ENCODE peak calls at places on chromosomes 1 and 21, in nine cellular contexts. X is AG09309; N is activated CD4-positive, alpha-beta T cell treated with anti-CD3 and anti-CD28 coated beads for 24 hours; A is K562; D is HFF-Myc; F is small intestine; Q is cardiac fibroblast; L is HCT116; C is AG08395. V is an unnamed sample.

GRCh38 chr1:84792421-84792820 is 100.6 kb downstream of the LPAR3 start:
- DNase-seq in F (no peak), A (no peak), D (no peak), L (no peak), Q (no peak), N (no peak), X (no peak), C (no peak), V (no peak)

GRCh38 chr21:42931560-42932235 is 6.3 kb upstream of the ERVH48-1 start:
- DNase-seq in L (no peak), D (no peak), A (no peak), Q (no peak), C (no peak), N (no peak), X (no peak), F (no peak), V (no peak)

GRCh38 chr1:193216920-193217319 is 30.5 kb upstream of the B3GALT2 start:
- DNase-seq in A (no peak), N (no peak), L (no peak), F (no peak), C (no peak), Q (no peak), X (no peak), D (no peak), V (no peak)

GRCh38 chr1:240533154-240533780 is 78.7 kb downstream of the GREM2 start:
- DNase-seq in D (no peak), X (no peak), Q (no peak), L (no peak), F (no peak), N (no peak), C (no peak), A (no peak), V (no peak)

GRCh38 chr1:203168991-203169390 is 6.6 kb downstream of the MYBPH start:
- DNase-seq in C (no peak), F (no peak), A (no peak), D (no peak), Q (no peak), L (no peak), X (no peak), N (no peak), V (no peak)

GRCh38 chr1:48066951-48067350 is 69.8 kb upstream of the TRABD2B start:
- DNase-seq in X (no peak), C (no peak), L (no peak), A (no peak), F (peak; percentile 29), N (no peak), D (no peak), Q (no peak), V (no peak)

GRCh38 chr1:233543338-233544255 is 70.3 kb upstream of the KCNK1 start:
- DNase-seq in N (no peak), L (peak; percentile 91), C (peak; percentile 88), F (peak; percentile 20), Q (peak; percentile 75), D (peak; percentile 86), A (peak; percentile 74), X (peak; percentile 70), V (peak; percentile 92)

GRCh38 chr1:174740248-174740990 is 259.3 kb upstream of the CACYBP start:
- DNase-seq in L (no peak), C (peak; percentile 10), F (peak; percentile 62), D (no peak), Q (peak; percentile 45), A (no peak), N (no peak), X (no peak), V (no peak)

GRCh38 chr1:162943627-162944026 is 82.7 kb upstream of the CCDC190 start:
- DNase-seq in N (no peak), L (no peak), A (no peak), F (no peak), X (no peak), C (no peak), Q (no peak), D (peak; percentile 33), V (no peak)

GRCh38 chr1:34987018-34987417 is 1.9 kb upstream of the TMEM35B start:
- DNase-seq in D (no peak), A (no peak), X (peak; percentile 31), N (no peak), Q (no peak), C (peak; percentile 54), F (no peak), L (no peak), V (no peak)

GRCh38 chr1:227925582-227926198 is 22.0 kb downstream of the WNT9A start:
- DNase-seq in Q (no peak), L (no peak), C (no peak), D (no peak), A (no peak), F (no peak), N (no peak), X (no peak), V (no peak)

GRCh38 chr1:228344631-228345072 is 62.0 kb downstream of the TRIM11 start:
- DNase-seq in D (no peak), N (no peak), F (no peak), A (no peak), X (no peak), L (no peak), Q (no peak), C (no peak), V (no peak)

GRCh38 chr1:235741294-235741693 is 91.7 kb upstream of the GNG4 start:
- DNase-seq in Q (peak; percentile 78), N (no peak), A (no peak), C (peak; percentile 62), D (peak; percentile 25), F (no peak), X (peak; percentile 44), L (no peak), V (peak; percentile 86)

GRCh38 chr1:223662943-223663342 is 2.6 kb downstream of the CAPN8 start:
- DNase-seq in N (no peak), L (no peak), C (no peak), A (no peak), X (no peak), D (no peak), F (peak; percentile 26), Q (no peak), V (no peak)

GRCh38 chr1:5705751-5706150 is 286.5 kb downstream of the NPHP4 start:
- DNase-seq in A (no peak), X (no peak), F (no peak), N (no peak), C (no peak), D (no peak), L (no peak), Q (no peak), V (no peak)

GRCh38 chr1:115194571-115194970 is 105.3 kb upstream of the TSPAN2 start:
- DNase-seq in N (no peak), D (no peak), C (no peak), F (no peak), X (no peak), A (no peak), L (no peak), Q (no peak), V (no peak)

GRCh38 chr21:32710987-32711386 is 16.8 kb downstream of the SYNJ1 start:
- DNase-seq in X (no peak), N (no peak), D (no peak), F (no peak), Q (no peak), L (no peak), C (no peak), A (no peak), V (no peak)

GRCh38 chr1:234083460-234083859 is 179.0 kb downstream of the SLC35F3 start:
- DNase-seq in L (no peak), A (no peak), Q (no peak), D (no peak), X (no peak), F (no peak), C (no peak), N (no peak), V (no peak)

V was measured in non-pigmented ciliary epithelial cell.